ENCODE peak calls at places on chromosomes 5 and 9, in seven cellular contexts. O, N, V, D, Q, W and P are unnamed samples.

GRCh38 chr9:137198748-137199276 is 1.7 kb downstream of the TPRN start:
- DNase-seq in O (no peak), N (no peak), V (no peak), D (no peak), Q (no peak), W (no peak), P (no peak)

GRCh38 chr9:82354260-82354659 is 365.7 kb downstream of the SPATA31D1 start:
- DNase-seq in O (no peak), N (peak; percentile 94), V (no peak), D (no peak), Q (no peak), W (no peak), P (no peak)

GRCh38 chr9:133460405-133461175 is 812 bp downstream of the CACFD1 start:
- DNase-seq in O (no peak), N (no peak), V (no peak), D (peak; percentile 81), Q (peak; percentile 71), W (no peak), P (peak; percentile 39)

GRCh38 chr5:137004279-137004678 is 494.8 kb downstream of the SPOCK1 start:
- DNase-seq in O (no peak), N (no peak), V (no peak), D (no peak), Q (no peak), W (no peak), P (no peak)

GRCh38 chr9:131706608-131706970 is 33.3 kb downstream of the RAPGEF1 start:
- DNase-seq in O (no peak), N (no peak), V (no peak), D (peak; percentile 1), Q (no peak), W (no peak), P (no peak)

GRCh38 chr9:35431467-35431866 is 58.4 kb upstream of the RUSC2 start:
- DNase-seq in O (no peak), N (no peak), V (no peak), D (no peak), Q (no peak), W (no peak), P (no peak)

GRCh38 chr5:154606675-154607321 is 128.8 kb upstream of the HAND1 start:
- DNase-seq in O (no peak), N (no peak), V (no peak), D (no peak), Q (no peak), W (no peak), P (no peak)

GRCh38 chr5:17897776-17898175 is 263.5 kb downstream of the TAF11L14 start:
- DNase-seq in O (no peak), N (no peak), V (no peak), D (peak; percentile 48), Q (no peak), W (no peak), P (no peak)

GRCh38 chr9:136963751-136964150 is 11.7 kb downstream of the LCN12 start:
- DNase-seq in O (no peak), N (no peak), V (no peak), D (no peak), Q (no peak), W (no peak), P (no peak)

GRCh38 chr5:20088361-20088760 is 100.4 kb upstream of the CDH18 start:
- DNase-seq in O (no peak), N (no peak), V (no peak), D (no peak), Q (no peak), W (no peak), P (no peak)

GRCh38 chr5:166505546-166505945 is 1785.9 kb upstream of the WWC1 start:
- DNase-seq in O (no peak), N (no peak), V (no peak), D (no peak), Q (no peak), W (no peak), P (no peak)

GRCh38 chr5:142151436-142152382 is 43.1 kb downstream of the NDFIP1 start:
- DNase-seq in O (peak; percentile 58), N (peak; percentile 77), V (peak; percentile 76), D (peak; percentile 39), Q (no peak), W (peak; percentile 71), P (peak; percentile 75)

GRCh38 chr5:134649163-134649916 is 755 bp downstream of the SEC24A start:
- DNase-seq in O (no peak), N (peak; percentile 37), V (peak; percentile 15), D (no peak), Q (no peak), W (no peak), P (peak; percentile 33)

GRCh38 chr5:95712347-95712958 is 18.7 kb upstream of the RHOBTB3 start:
- DNase-seq in O (no peak), N (peak; percentile 85), V (peak; percentile 33), D (no peak), Q (peak; percentile 93), W (no peak), P (peak; percentile 95)

GRCh38 chr5:136631176-136631575 is 265.8 kb upstream of the TRPC7 start:
- DNase-seq in O (no peak), N (no peak), V (no peak), D (no peak), Q (no peak), W (no peak), P (no peak)

GRCh38 chr9:127158995-127159801 is 36.8 kb upstream of the ANGPTL2 start:
- DNase-seq in O (no peak), N (peak; percentile 88), V (peak; percentile 48), D (peak; percentile 82), Q (peak; percentile 68), W (no peak), P (no peak)

GRCh38 chr9:6616976-6617375 is 28.6 kb downstream of the GLDC start:
- DNase-seq in O (no peak), N (no peak), V (no peak), D (no peak), Q (no peak), W (no peak), P (no peak)

GRCh38 chr5:139116256-139116655 is 81.9 kb downstream of the SIL1 start:
- DNase-seq in O (no peak), N (no peak), V (no peak), D (no peak), Q (no peak), W (no peak), P (no peak)

GRCh38 chr9:106077731-106078130 is 383.4 kb downstream of the TMEM38B start:
- DNase-seq in O (no peak), N (no peak), V (no peak), D (no peak), Q (no peak), W (no peak), P (no peak)

GRCh38 chr5:73480500-73480899 is 17.7 kb upstream of the BTF3 start:
- DNase-seq in O (no peak), N (no peak), V (no peak), D (no peak), Q (no peak), W (no peak), P (no peak)

GRCh38 chr5:147305147-147305546 is 70.3 kb downstream of the STK32A start:
- DNase-seq in O (no peak), N (no peak), V (no peak), D (no peak), Q (peak; percentile 19), W (no peak), P (no peak)

GRCh38 chr5:56610093-56610698 is 205.2 kb upstream of the MAP3K1 start:
- DNase-seq in O (no peak), N (no peak), V (no peak), D (no peak), Q (peak; percentile 36), W (peak; percentile 39), P (no peak)

GRCh38 chr9:129640086-129640870 is 1.7 kb downstream of the ASB6 start:
- DNase-seq in O (no peak), N (peak; percentile 43), V (no peak), D (peak; percentile 13), Q (no peak), W (no peak), P (no peak)

GRCh38 chr5:1523793-1524480 is at the start of gene LPCAT1:
- DNase-seq in O (peak; percentile 88), N (peak; percentile 75), V (peak; percentile 88), D (peak; percentile 75), Q (peak; percentile 75), W (peak; percentile 70), P (peak; percentile 76)

GRCh38 chr5:13939647-13940046 is 4.8 kb downstream of the DNAH5 start:
- DNase-seq in O (no peak), N (no peak), V (no peak), D (no peak), Q (no peak), W (no peak), P (no peak)

GRCh38 chr5:17305964-17306725 is 88.7 kb downstream of the BASP1 start:
- DNase-seq in O (no peak), N (peak; percentile 98), V (no peak), D (peak; percentile 46), Q (peak; percentile 93), W (no peak), P (no peak)

GRCh38 chr9:114652776-114653555 is 4.6 kb downstream of the TEX53 start:
- DNase-seq in O (no peak), N (peak; percentile 54), V (no peak), D (no peak), Q (no peak), W (no peak), P (no peak)

GRCh38 chr9:69149321-69149807 is 24.7 kb upstream of the TJP2 start:
- DNase-seq in O (no peak), N (peak; percentile 63), V (no peak), D (peak; percentile 37), Q (no peak), W (no peak), P (no peak)

GRCh38 chr5:134005415-134006118 is 792 bp upstream of the VDAC1 start:
- DNase-seq in O (peak; percentile 56), N (peak; percentile 27), V (peak; percentile 59), D (peak; percentile 39), Q (peak; percentile 70), W (no peak), P (no peak)

GRCh38 chr9:125890793-125891192 is 143.6 kb downstream of the PBX3 start:
- DNase-seq in O (no peak), N (no peak), V (no peak), D (no peak), Q (no peak), W (no peak), P (no peak)

GRCh38 chr5:149636861-149637246 is 55.6 kb downstream of the ARHGEF37 start:
- DNase-seq in O (peak; percentile 44), N (peak; percentile 75), V (peak; percentile 69), D (peak; percentile 68), Q (peak; percentile 81), W (peak; percentile 67), P (peak; percentile 67)

GRCh38 chr5:31476607-31477200 is 55.2 kb downstream of the DROSHA start:
- DNase-seq in O (no peak), N (no peak), V (no peak), D (no peak), Q (no peak), W (no peak), P (no peak)